ENCODE peak calls at places on chromosomes 16 and 17, in nine cellular contexts. One of them, this sample, is unnamed.

GRCh38 chr17:6061290-6061689 is 8.9 kb upstream of the WSCD1 start:
- DNase-seq in KG1: no peak
- DNase-seq in right cardiac atrium: no peak
- DNase-seq in MCF 10A: peak
- DNase-seq in fibroblast of lung: peak
- DNase-seq in skeletal muscle cell: peak
- DNase-seq in fibroblast of pulmonary artery: peak
- DNase-seq in NCI-H1092 treated with DMSO at 0.1 percent for 48 hours: no peak
- DNase-seq in HTR-8/SVneo: peak
- DNase-seq in this sample: no peak

GRCh38 chr17:20983359-20983637 is 59.5 kb downstream of the USP22 start:
- DNase-seq in NCI-H1092 treated with DMSO at 0.1 percent for 48 hours: no peak
- DNase-seq in HTR-8/SVneo: no peak
- DNase-seq in MCF 10A: no peak
- DNase-seq in skeletal muscle cell: no peak
- DNase-seq in KG1: no peak
- DNase-seq in fibroblast of lung: no peak
- DNase-seq in right cardiac atrium: no peak
- DNase-seq in fibroblast of pulmonary artery: no peak
- DNase-seq in this sample: no peak

GRCh38 chr17:61247438-61247837 is 152.2 kb upstream of the TBX2 start:
- DNase-seq in skeletal muscle cell: peak
- DNase-seq in fibroblast of pulmonary artery: peak
- DNase-seq in right cardiac atrium: no peak
- DNase-seq in MCF 10A: peak
- DNase-seq in HTR-8/SVneo: no peak
- DNase-seq in KG1: no peak
- DNase-seq in NCI-H1092 treated with DMSO at 0.1 percent for 48 hours: peak
- DNase-seq in fibroblast of lung: peak
- DNase-seq in this sample: peak

GRCh38 chr17:32491371-32492280 is 4.8 kb downstream of the CDK5R1 start:
- DNase-seq in MCF 10A: peak
- DNase-seq in KG1: no peak
- DNase-seq in HTR-8/SVneo: no peak
- DNase-seq in NCI-H1092 treated with DMSO at 0.1 percent for 48 hours: no peak
- DNase-seq in right cardiac atrium: no peak
- DNase-seq in fibroblast of pulmonary artery: no peak
- DNase-seq in fibroblast of lung: no peak
- DNase-seq in skeletal muscle cell: no peak
- DNase-seq in this sample: no peak

GRCh38 chr16:12655530-12655929 is 148.2 kb downstream of the CPPED1 start:
- DNase-seq in HTR-8/SVneo: no peak
- DNase-seq in fibroblast of lung: no peak
- DNase-seq in NCI-H1092 treated with DMSO at 0.1 percent for 48 hours: no peak
- DNase-seq in MCF 10A: no peak
- DNase-seq in KG1: no peak
- DNase-seq in fibroblast of pulmonary artery: no peak
- DNase-seq in right cardiac atrium: no peak
- DNase-seq in skeletal muscle cell: no peak
- DNase-seq in this sample: no peak

GRCh38 chr17:4899341-4900230 is at the start of gene C17orf107:
- DNase-seq in fibroblast of lung: peak
- DNase-seq in NCI-H1092 treated with DMSO at 0.1 percent for 48 hours: no peak
- DNase-seq in skeletal muscle cell: peak
- DNase-seq in right cardiac atrium: peak
- DNase-seq in fibroblast of pulmonary artery: peak
- DNase-seq in MCF 10A: no peak
- DNase-seq in KG1: no peak
- DNase-seq in HTR-8/SVneo: no peak
- DNase-seq in this sample: peak

GRCh38 chr17:28405632-28406477 is at the start of gene SLC46A1:
- DNase-seq in MCF 10A: peak
- DNase-seq in right cardiac atrium: peak
- DNase-seq in KG1: no peak
- DNase-seq in skeletal muscle cell: no peak
- DNase-seq in NCI-H1092 treated with DMSO at 0.1 percent for 48 hours: peak
- DNase-seq in HTR-8/SVneo: peak
- DNase-seq in fibroblast of pulmonary artery: peak
- DNase-seq in fibroblast of lung: no peak
- DNase-seq in this sample: no peak

GRCh38 chr16:67673712-67674580 is 7.3 kb downstream of the C16orf86 start:
- DNase-seq in HTR-8/SVneo: no peak
- DNase-seq in skeletal muscle cell: no peak
- DNase-seq in NCI-H1092 treated with DMSO at 0.1 percent for 48 hours: peak
- DNase-seq in MCF 10A: peak
- DNase-seq in KG1: no peak
- DNase-seq in right cardiac atrium: peak
- DNase-seq in fibroblast of pulmonary artery: peak
- DNase-seq in fibroblast of lung: peak
- DNase-seq in this sample: no peak

GRCh38 chr17:78120971-78121800 is 7.4 kb downstream of the TMC6 start:
- DNase-seq in fibroblast of pulmonary artery: no peak
- DNase-seq in KG1: no peak
- DNase-seq in MCF 10A: no peak
- DNase-seq in right cardiac atrium: no peak
- DNase-seq in fibroblast of lung: no peak
- DNase-seq in skeletal muscle cell: no peak
- DNase-seq in HTR-8/SVneo: no peak
- DNase-seq in NCI-H1092 treated with DMSO at 0.1 percent for 48 hours: no peak
- DNase-seq in this sample: no peak

GRCh38 chr17:42537156-42537805 is 1.2 kb downstream of the NAGLU start:
- DNase-seq in HTR-8/SVneo: no peak
- DNase-seq in right cardiac atrium: peak
- DNase-seq in fibroblast of pulmonary artery: no peak
- DNase-seq in MCF 10A: no peak
- DNase-seq in skeletal muscle cell: no peak
- DNase-seq in NCI-H1092 treated with DMSO at 0.1 percent for 48 hours: no peak
- DNase-seq in fibroblast of lung: no peak
- DNase-seq in KG1: no peak
- DNase-seq in this sample: no peak

GRCh38 chr16:6549415-6549814 is 783.2 kb upstream of the RBFOX1 start:
- DNase-seq in skeletal muscle cell: no peak
- DNase-seq in right cardiac atrium: no peak
- DNase-seq in KG1: no peak
- DNase-seq in HTR-8/SVneo: no peak
- DNase-seq in fibroblast of lung: no peak
- DNase-seq in MCF 10A: no peak
- DNase-seq in NCI-H1092 treated with DMSO at 0.1 percent for 48 hours: no peak
- DNase-seq in fibroblast of pulmonary artery: no peak
- DNase-seq in this sample: no peak

GRCh38 chr17:41689497-41690299 is 1.0 kb downstream of the EIF1 start:
- DNase-seq in right cardiac atrium: no peak
- DNase-seq in HTR-8/SVneo: no peak
- DNase-seq in fibroblast of lung: peak
- DNase-seq in MCF 10A: peak
- DNase-seq in fibroblast of pulmonary artery: peak
- DNase-seq in KG1: peak
- DNase-seq in NCI-H1092 treated with DMSO at 0.1 percent for 48 hours: peak
- DNase-seq in skeletal muscle cell: no peak
- DNase-seq in this sample: no peak

GRCh38 chr17:35448214-35448898 is at the start of gene SLFN13:
- DNase-seq in skeletal muscle cell: no peak
- DNase-seq in KG1: peak
- DNase-seq in MCF 10A: peak
- DNase-seq in HTR-8/SVneo: peak
- DNase-seq in fibroblast of pulmonary artery: peak
- DNase-seq in right cardiac atrium: peak
- DNase-seq in NCI-H1092 treated with DMSO at 0.1 percent for 48 hours: peak
- DNase-seq in fibroblast of lung: peak
- DNase-seq in this sample: no peak

GRCh38 chr17:68057531-68057952 is 22.0 kb downstream of the KPNA2 start:
- DNase-seq in fibroblast of lung: peak
- DNase-seq in HTR-8/SVneo: no peak
- DNase-seq in NCI-H1092 treated with DMSO at 0.1 percent for 48 hours: no peak
- DNase-seq in skeletal muscle cell: no peak
- DNase-seq in MCF 10A: peak
- DNase-seq in right cardiac atrium: no peak
- DNase-seq in KG1: no peak
- DNase-seq in fibroblast of pulmonary artery: peak
- DNase-seq in this sample: peak

GRCh38 chr16:84599528-84600202 is 18.2 kb downstream of the COTL1 start:
- DNase-seq in skeletal muscle cell: peak
- DNase-seq in HTR-8/SVneo: peak
- DNase-seq in right cardiac atrium: peak
- DNase-seq in NCI-H1092 treated with DMSO at 0.1 percent for 48 hours: peak
- DNase-seq in fibroblast of pulmonary artery: peak
- DNase-seq in MCF 10A: peak
- DNase-seq in fibroblast of lung: peak
- DNase-seq in KG1: peak
- DNase-seq in this sample: peak

GRCh38 chr16:4402439-4403132 is 13.8 kb downstream of the CORO7 start:
- DNase-seq in fibroblast of lung: peak
- DNase-seq in KG1: no peak
- DNase-seq in skeletal muscle cell: no peak
- DNase-seq in right cardiac atrium: peak
- DNase-seq in NCI-H1092 treated with DMSO at 0.1 percent for 48 hours: peak
- DNase-seq in HTR-8/SVneo: peak
- DNase-seq in fibroblast of pulmonary artery: peak
- DNase-seq in MCF 10A: peak
- DNase-seq in this sample: no peak

GRCh38 chr16:81553814-81554675 is 109.4 kb downstream of the CMIP start:
- DNase-seq in NCI-H1092 treated with DMSO at 0.1 percent for 48 hours: no peak
- DNase-seq in KG1: no peak
- DNase-seq in skeletal muscle cell: no peak
- DNase-seq in MCF 10A: no peak
- DNase-seq in right cardiac atrium: no peak
- DNase-seq in HTR-8/SVneo: no peak
- DNase-seq in fibroblast of pulmonary artery: no peak
- DNase-seq in fibroblast of lung: no peak
- DNase-seq in this sample: no peak

GRCh38 chr16:2785101-2785991 is 2.0 kb downstream of the PRSS33 start:
- DNase-seq in fibroblast of lung: no peak
- DNase-seq in right cardiac atrium: no peak
- DNase-seq in fibroblast of pulmonary artery: no peak
- DNase-seq in skeletal muscle cell: no peak
- DNase-seq in MCF 10A: no peak
- DNase-seq in HTR-8/SVneo: no peak
- DNase-seq in NCI-H1092 treated with DMSO at 0.1 percent for 48 hours: no peak
- DNase-seq in KG1: no peak
- DNase-seq in this sample: no peak

GRCh38 chr16:30664616-30665109 is 6.4 kb downstream of the FBRS start:
- DNase-seq in fibroblast of pulmonary artery: no peak
- DNase-seq in fibroblast of lung: no peak
- DNase-seq in NCI-H1092 treated with DMSO at 0.1 percent for 48 hours: no peak
- DNase-seq in HTR-8/SVneo: no peak
- DNase-seq in skeletal muscle cell: no peak
- DNase-seq in KG1: no peak
- DNase-seq in MCF 10A: no peak
- DNase-seq in right cardiac atrium: no peak
- DNase-seq in this sample: no peak

GRCh38 chr16:10756574-10756973 is 12.9 kb downstream of the NUBP1 start:
- DNase-seq in MCF 10A: no peak
- DNase-seq in skeletal muscle cell: peak
- DNase-seq in HTR-8/SVneo: no peak
- DNase-seq in fibroblast of lung: no peak
- DNase-seq in NCI-H1092 treated with DMSO at 0.1 percent for 48 hours: no peak
- DNase-seq in KG1: no peak
- DNase-seq in right cardiac atrium: no peak
- DNase-seq in fibroblast of pulmonary artery: peak
- DNase-seq in this sample: no peak

GRCh38 chr16:22726868-22727267 is 87.1 kb upstream of the HS3ST2 start:
- DNase-seq in right cardiac atrium: no peak
- DNase-seq in HTR-8/SVneo: no peak
- DNase-seq in KG1: no peak
- DNase-seq in fibroblast of lung: no peak
- DNase-seq in fibroblast of pulmonary artery: no peak
- DNase-seq in NCI-H1092 treated with DMSO at 0.1 percent for 48 hours: no peak
- DNase-seq in MCF 10A: peak
- DNase-seq in skeletal muscle cell: no peak
- DNase-seq in this sample: no peak

This sample was measured in stromal cell of bone marrow.